ENCODE peak calls at places on chromosomes 1 and 21, in ten cellular contexts. C is fibroblast of mammary gland; U is naive thymus-derived CD8-positive, alpha-beta T cell; S is adrenal gland; I is nephron progenitor cell; R is NCI-H1694; E is GM10248; Q is H54; F is stimulated activated naive CD4-positive, alpha-beta T cell; K is MCF 10A. X is an unnamed sample.

GRCh38 chr1:160377585-160378206 is 10.8 kb downstream of the NHLH1 start:
- DNase-seq in C (peak), U (no peak), S (no peak), I (no peak), R (no peak), E (no peak), Q (peak), F (no peak), K (no peak), X (no peak)

GRCh38 chr1:77511440-77511840 is 171.0 kb downstream of the ZZZ3 start:
- DNase-seq in C (peak), U (no peak), S (no peak), I (no peak), R (no peak), E (no peak), Q (no peak), F (no peak), K (no peak), X (no peak)

GRCh38 chr1:7549693-7550161 is 221.4 kb upstream of the VAMP3 start:
- DNase-seq in C (no peak), U (no peak), S (no peak), I (no peak), R (no peak), E (no peak), Q (no peak), F (no peak), K (peak), X (no peak)

GRCh38 chr1:102172200-102172599 is 175.5 kb upstream of the OLFM3 start:
- DNase-seq in C (no peak), U (no peak), S (no peak), I (no peak), R (no peak), E (no peak), Q (no peak), F (no peak), K (no peak), X (no peak)

GRCh38 chr1:244063498-244063897 is 12.4 kb downstream of the ZBTB18 start:
- DNase-seq in C (no peak), U (no peak), S (no peak), I (no peak), R (no peak), E (no peak), Q (no peak), F (no peak), K (no peak), X (no peak)

GRCh38 chr1:48039088-48040049 is 42.2 kb upstream of the TRABD2B start:
- DNase-seq in C (peak), U (no peak), S (no peak), I (peak), R (no peak), E (peak), Q (no peak), F (no peak), K (peak), X (no peak)

GRCh38 chr1:85578321-85579295 is 2.0 kb upstream of the CCN1 start:
- DNase-seq in C (peak), U (no peak), S (no peak), I (no peak), R (no peak), E (no peak), Q (no peak), F (no peak), K (peak), X (no peak)

GRCh38 chr1:59730759-59731478 is 83.8 kb upstream of the HOOK1 start:
- DNase-seq in C (peak), U (no peak), S (peak), I (no peak), R (no peak), E (no peak), Q (peak), F (no peak), K (peak), X (peak)

GRCh38 chr21:16863541-16863940 is 649.3 kb upstream of the CXADR start:
- DNase-seq in C (peak), U (no peak), S (no peak), I (no peak), R (no peak), E (no peak), Q (no peak), F (no peak), K (peak), X (no peak)

GRCh38 chr21:38599381-38599975 is 101.2 kb upstream of the ERG start:
- DNase-seq in C (no peak), U (no peak), S (no peak), I (no peak), R (no peak), E (no peak), Q (no peak), F (no peak), K (no peak), X (no peak)

GRCh38 chr1:43822040-43822439 is 111.6 kb upstream of the ARTN start:
- DNase-seq in C (peak), U (no peak), S (peak), I (no peak), R (no peak), E (no peak), Q (peak), F (no peak), K (peak), X (no peak)

GRCh38 chr1:22341791-22342605 is 109.7 kb upstream of the ZBTB40 start:
- DNase-seq in C (peak), U (no peak), S (peak), I (peak), R (no peak), E (no peak), Q (no peak), F (no peak), K (no peak), X (no peak)

X was measured in Jurkat, Clone E6-1.